ENCODE peak calls at places on chromosomes 5 and 9, in eight cellular contexts. N is endothelial cell, W is heart right ventricle, Z is tibial artery, D is HepG2, T is GM10248, F is CD14-positive monocyte, M is mesothelial cell of epicardium. B is an unnamed sample.

GRCh38 chr9:36725777-36726356 is 153.2 kb downstream of the MELK start:
- DNase-seq in N (no peak), W (no peak), Z (no peak), D (no peak), T (no peak), F (no peak), M (no peak), B (no peak)

GRCh38 chr9:130927995-130928900 is 10.8 kb downstream of the FIBCD1 start:
- DNase-seq in N (no peak), W (peak), Z (no peak), D (peak), T (peak), F (no peak), M (peak), B (no peak)

GRCh38 chr9:116207371-116208111 is 54.0 kb downstream of the PAPPA start:
- DNase-seq in N (no peak), W (no peak), Z (no peak), D (no peak), T (no peak), F (no peak), M (no peak), B (no peak)

GRCh38 chr9:130847306-130848217 is 12.5 kb downstream of the ABL1 start:
- DNase-seq in N (peak), W (peak), Z (peak), D (peak), T (no peak), F (no peak), M (no peak), B (no peak)

GRCh38 chr5:65832603-65833228 is 93.7 kb upstream of the ERBIN start:
- DNase-seq in N (no peak), W (no peak), Z (no peak), D (no peak), T (no peak), F (no peak), M (no peak), B (no peak)

GRCh38 chr5:1704266-1704665 is 95.4 kb downstream of the MRPL36 start:
- DNase-seq in N (no peak), W (no peak), Z (no peak), D (no peak), T (peak), F (no peak), M (no peak), B (no peak)

GRCh38 chr5:33313150-33313549 is 127.6 kb upstream of the TARS1 start:
- DNase-seq in N (no peak), W (no peak), Z (no peak), D (no peak), T (no peak), F (no peak), M (no peak), B (no peak)

GRCh38 chr5:132458651-132459030 is 31.9 kb downstream of the IRF1 start:
- DNase-seq in N (no peak), W (no peak), Z (no peak), D (no peak), T (peak), F (no peak), M (no peak), B (no peak)

GRCh38 chr5:171261361-171261760 is 47.7 kb upstream of the TLX3 start:
- DNase-seq in N (no peak), W (no peak), Z (no peak), D (no peak), T (no peak), F (no peak), M (no peak), B (no peak)

GRCh38 chr5:59089767-59090166 is 506.9 kb downstream of the RAB3C start:
- DNase-seq in N (no peak), W (no peak), Z (no peak), D (no peak), T (no peak), F (no peak), M (no peak), B (no peak)

GRCh38 chr9:132780230-132781007 is 97.7 kb downstream of the AK8 start:
- DNase-seq in N (no peak), W (no peak), Z (no peak), D (no peak), T (no peak), F (no peak), M (peak), B (peak)

GRCh38 chr9:89605181-89606048 is 603 bp downstream of the GADD45G start:
- DNase-seq in N (peak), W (peak), Z (peak), D (no peak), T (peak), F (peak), M (peak), B (peak)

GRCh38 chr5:64834037-64834436 is 65.3 kb downstream of the CWC27 start:
- DNase-seq in N (no peak), W (no peak), Z (no peak), D (no peak), T (no peak), F (no peak), M (no peak), B (no peak)

GRCh38 chr9:135101926-135102325 is 14.5 kb downstream of the OLFM1 start:
- DNase-seq in N (no peak), W (no peak), Z (no peak), D (no peak), T (no peak), F (no peak), M (no peak), B (no peak)

GRCh38 chr9:122821278-122821952 is 7.0 kb downstream of the PDCL start:
- DNase-seq in N (no peak), W (no peak), Z (peak), D (no peak), T (no peak), F (peak), M (no peak), B (no peak)

GRCh38 chr5:77015938-77016569 is 14.2 kb upstream of the AGGF1 start:
- DNase-seq in N (no peak), W (no peak), Z (no peak), D (peak), T (no peak), F (no peak), M (no peak), B (no peak)

GRCh38 chr9:113589890-113590289 is 126.4 kb downstream of the RGS3 start:
- DNase-seq in N (no peak), W (no peak), Z (no peak), D (peak), T (no peak), F (no peak), M (no peak), B (no peak)

GRCh38 chr5:174937201-174938130 is 213.1 kb downstream of the MSX2 start:
- DNase-seq in N (no peak), W (no peak), Z (no peak), D (no peak), T (no peak), F (no peak), M (no peak), B (no peak)

GRCh38 chr9:14441976-14442651 is 128.2 kb upstream of the NFIB start:
- DNase-seq in N (peak), W (no peak), Z (no peak), D (peak), T (no peak), F (no peak), M (no peak), B (no peak)

GRCh38 chr9:86867658-86868313 is 79.5 kb downstream of the GAS1 start:
- DNase-seq in N (no peak), W (no peak), Z (no peak), D (no peak), T (no peak), F (no peak), M (no peak), B (no peak)

GRCh38 chr9:33211695-33212393 is 28.1 kb upstream of the SPINK4 start:
- DNase-seq in N (no peak), W (no peak), Z (no peak), D (no peak), T (no peak), F (no peak), M (no peak), B (no peak)

GRCh38 chr5:149667084-149667826 is 62.9 kb upstream of the PPARGC1B start:
- DNase-seq in N (peak), W (no peak), Z (no peak), D (peak), T (peak), F (no peak), M (no peak), B (peak)

GRCh38 chr9:123834218-123834906 is 95.6 kb downstream of the DENND1A start:
- DNase-seq in N (no peak), W (no peak), Z (no peak), D (no peak), T (no peak), F (no peak), M (no peak), B (no peak)

GRCh38 chr5:133610489-133611356 is 1.6 kb downstream of the FSTL4 start:
- DNase-seq in N (peak), W (peak), Z (peak), D (peak), T (peak), F (no peak), M (peak), B (peak)

GRCh38 chr9:34571180-34571800 is 18.2 kb downstream of the CNTFR start:
- DNase-seq in N (no peak), W (peak), Z (no peak), D (no peak), T (no peak), F (no peak), M (no peak), B (no peak)

GRCh38 chr5:41935544-41935943 is 10.5 kb downstream of the FBXO4 start:
- DNase-seq in N (no peak), W (no peak), Z (no peak), D (no peak), T (no peak), F (no peak), M (no peak), B (no peak)

GRCh38 chr5:141716009-141716408 is 34.0 kb upstream of the ARAP3 start:
- DNase-seq in N (no peak), W (no peak), Z (no peak), D (no peak), T (no peak), F (no peak), M (no peak), B (no peak)

GRCh38 chr5:60843693-60844428 is at the start of gene ELOVL7:
- DNase-seq in N (peak), W (peak), Z (peak), D (peak), T (peak), F (no peak), M (peak), B (peak)

GRCh38 chr5:134281081-134281480 is 55.2 kb upstream of the PPP2CA start:
- DNase-seq in N (no peak), W (no peak), Z (no peak), D (no peak), T (no peak), F (no peak), M (no peak), B (no peak)

GRCh38 chr5:133612021-133612860 is at the start of gene FSTL4:
- DNase-seq in N (peak), W (no peak), Z (no peak), D (no peak), T (peak), F (no peak), M (peak), B (peak)

GRCh38 chr5:143056331-143056689 is 286.1 kb downstream of the ARHGAP26 start:
- DNase-seq in N (no peak), W (no peak), Z (no peak), D (no peak), T (no peak), F (no peak), M (no peak), B (no peak)

GRCh38 chr9:118478752-118479151 is 774.5 kb downstream of the TLR4 start:
- DNase-seq in N (no peak), W (no peak), Z (no peak), D (no peak), T (no peak), F (no peak), M (no peak), B (no peak)

GRCh38 chr9:104970588-104970987 is 42.6 kb upstream of the ABCA1 start:
- DNase-seq in N (no peak), W (no peak), Z (peak), D (no peak), T (no peak), F (no peak), M (no peak), B (no peak)

GRCh38 chr5:332843-333242 is 11.3 kb downstream of the AHRR start:
- DNase-seq in N (no peak), W (no peak), Z (no peak), D (no peak), T (peak), F (no peak), M (no peak), B (peak)

GRCh38 chr5:42315214-42315613 is 108.0 kb upstream of the GHR start:
- DNase-seq in N (no peak), W (no peak), Z (no peak), D (no peak), T (no peak), F (no peak), M (no peak), B (no peak)

GRCh38 chr5:150632305-150633160 is 7.9 kb upstream of the SYNPO start:
- DNase-seq in N (no peak), W (peak), Z (no peak), D (no peak), T (no peak), F (no peak), M (no peak), B (no peak)

GRCh38 chr5:78677777-78678668 is 29.5 kb upstream of the LHFPL2 start:
- DNase-seq in N (no peak), W (peak), Z (peak), D (no peak), T (peak), F (no peak), M (no peak), B (no peak)
- TF ChIP-seq CTCF in N (no peak), W (no peak), Z (peak), D (peak), T (no peak), F (no peak), M (no peak), B (no peak)

GRCh38 chr9:121690766-121691165 is 39.3 kb downstream of the DAB2IP start:
- DNase-seq in N (no peak), W (no peak), Z (no peak), D (no peak), T (no peak), F (no peak), M (no peak), B (no peak)

GRCh38 chr9:121688681-121689080 is 37.2 kb downstream of the DAB2IP start:
- DNase-seq in N (no peak), W (no peak), Z (no peak), D (no peak), T (no peak), F (no peak), M (no peak), B (no peak)

GRCh38 chr9:121688149-121688680 is 36.8 kb downstream of the DAB2IP start:
- DNase-seq in N (no peak), W (no peak), Z (no peak), D (no peak), T (no peak), F (no peak), M (no peak), B (no peak)

GRCh38 chr9:121690316-121690715 is 38.9 kb downstream of the DAB2IP start:
- DNase-seq in N (no peak), W (no peak), Z (no peak), D (no peak), T (no peak), F (no peak), M (no peak), B (no peak)

GRCh38 chr9:121689461-121690157 is 38.2 kb downstream of the DAB2IP start:
- DNase-seq in N (no peak), W (no peak), Z (no peak), D (no peak), T (no peak), F (no peak), M (no peak), B (no peak)
- TF ChIP-seq CTCF in N (no peak), W (no peak), Z (no peak), D (no peak), T (no peak), F (no peak), M (no peak), B (no peak)

GRCh38 chr5:69167488-69167845 is 517 bp downstream of the CCNB1 start:
- DNase-seq in N (peak), W (no peak), Z (no peak), D (no peak), T (peak), F (no peak), M (no peak), B (no peak)

GRCh38 chr5:69170969-69171368 is 4.0 kb downstream of the CCNB1 start:
- DNase-seq in N (no peak), W (no peak), Z (no peak), D (no peak), T (no peak), F (no peak), M (no peak), B (no peak)

GRCh38 chr5:69166686-69167487 is at the start of gene CCNB1:
- DNase-seq in N (peak), W (peak), Z (peak), D (peak), T (peak), F (peak), M (peak), B (peak)
- TF ChIP-seq CTCF in N (no peak), W (no peak), Z (no peak), D (peak), T (no peak), F (no peak), M (no peak), B (no peak)

GRCh38 chr5:146130440-146131045 is 25.2 kb upstream of the PLAC8L1 start:
- DNase-seq in N (no peak), W (no peak), Z (no peak), D (peak), T (no peak), F (no peak), M (no peak), B (no peak)
- TF ChIP-seq CTCF in N (peak), W (peak), Z (peak), D (peak), T (peak), F (peak), M (peak), B (peak)